ENCODE peak calls at places on chromosomes 3 and 15, in eight cellular contexts. Q is substantia nigra; J is lung microvascular endothelial cell; I is germinal center; X is CD8-positive, alpha-beta T cell; Z is NCI-H748 treated with DMSO at 0.1 percent for 48 hours; E is left ventricle myocardium inferior; R is activated CD4-positive, alpha-beta T cell treated with anti-CD3 and anti-CD28 coated beads, Interleukin-2, amount 10 ng/mL, durations not matched to agents 7 days and 5 days. H is an unnamed sample.

GRCh38 chr15:68802373-68802772 is 18.3 kb downstream of the ANP32A start:
- DNase-seq in Q (no peak), J (no peak), I (no peak), X (no peak), Z (no peak), E (no peak), R (no peak), H (no peak)

GRCh38 chr3:40265181-40265580 is 44.3 kb upstream of the EIF1B start:
- DNase-seq in Q (no peak), J (no peak), I (no peak), X (no peak), Z (no peak), E (no peak), R (no peak), H (no peak)

GRCh38 chr3:10764314-10765051 is 51.5 kb upstream of the SLC6A11 start:
- DNase-seq in Q (peak), J (peak), I (no peak), X (no peak), Z (no peak), E (no peak), R (no peak), H (no peak)

GRCh38 chr3:144362126-144362525 is 390.5 kb downstream of the DIPK2A start:
- DNase-seq in Q (no peak), J (no peak), I (no peak), X (no peak), Z (no peak), E (no peak), R (no peak), H (peak)

GRCh38 chr3:143228405-143228804 is 108.8 kb downstream of the CHST2 start:
- DNase-seq in Q (no peak), J (no peak), I (no peak), X (no peak), Z (no peak), E (no peak), R (no peak), H (no peak)

GRCh38 chr15:101615986-101616848 is 36.0 kb downstream of the TM2D3 start:
- DNase-seq in Q (no peak), J (no peak), I (no peak), X (no peak), Z (peak), E (peak), R (no peak), H (peak)

GRCh38 chr3:62755285-62755684 is 119.9 kb downstream of the CADPS start:
- DNase-seq in Q (no peak), J (no peak), I (peak), X (no peak), Z (no peak), E (no peak), R (no peak), H (peak)

GRCh38 chr3:23111799-23112198 is 91.3 kb upstream of the UBE2E2 start:
- DNase-seq in Q (no peak), J (no peak), I (no peak), X (no peak), Z (no peak), E (no peak), R (no peak), H (no peak)

GRCh38 chr3:3082547-3082924 is 27.6 kb downstream of the IL5RA start:
- DNase-seq in Q (no peak), J (no peak), I (no peak), X (no peak), Z (no peak), E (no peak), R (no peak), H (no peak)